ENCODE peak calls at places on chromosomes 11 and 22, in ten cellular contexts. Q is HFF-Myc, R is fibroblast of lung, L is HepG2, P is fibroblast of pulmonary artery, D is right atrium auricular region, I is tibial artery, S is epithelial cell of esophagus, T is lower lobe of right lung, B is brain microvascular endothelial cell. O is an unnamed sample.

GRCh38 chr11:19605500-19606371 is 106.9 kb upstream of the NAV2 start:
- DNase-seq in S (no peak), D (no peak), R (peak), T (no peak), I (peak), Q (no peak), B (no peak), L (no peak), P (peak), O (peak)

GRCh38 chr11:31882951-31883392 is 71.8 kb upstream of the PAX6 start:
- DNase-seq in S (no peak), R (no peak), B (peak), D (no peak), I (no peak), Q (no peak), L (no peak), P (no peak), T (no peak), O (no peak)

GRCh38 chr11:134043821-134044420 is 25.0 kb upstream of the JAM3 start:
- DNase-seq in S (no peak), T (no peak), Q (no peak), L (no peak), B (no peak), I (no peak), R (no peak), P (no peak), D (no peak), O (no peak)

GRCh38 chr11:11724994-11725393 is 103.2 kb upstream of the GALNT18 start:
- DNase-seq in P (no peak), B (no peak), S (peak), L (no peak), I (no peak), T (no peak), Q (no peak), D (no peak), R (no peak), O (no peak)

GRCh38 chr22:42461511-42461910 is 29.3 kb upstream of the NFAM1 start:
- DNase-seq in B (no peak), D (no peak), L (no peak), P (no peak), Q (no peak), S (no peak), R (no peak), T (no peak), I (no peak), O (no peak)

GRCh38 chr11:74535371-74536118 is 42.0 kb upstream of the LIPT2 start:
- DNase-seq in R (no peak), Q (no peak), L (no peak), D (no peak), I (no peak), P (peak), T (no peak), B (no peak), S (no peak), O (no peak)

GRCh38 chr11:44036811-44037657 is 10.7 kb upstream of the ACCSL start:
- DNase-seq in Q (peak), B (peak), T (peak), D (peak), P (peak), R (peak), I (peak), S (peak), L (peak), O (peak)

GRCh38 chr11:69711824-69712801 is 8.3 kb upstream of the FGF19 start:
- DNase-seq in P (no peak), S (no peak), Q (no peak), D (no peak), T (no peak), B (no peak), L (no peak), I (no peak), R (no peak), O (no peak)

GRCh38 chr11:29184939-29185890 is 831.6 kb downstream of the KCNA4 start:
- DNase-seq in Q (peak), L (no peak), D (no peak), S (peak), B (peak), P (peak), R (peak), I (no peak), T (no peak), O (peak)

GRCh38 chr22:41650229-41650628 is 29.1 kb downstream of the XRCC6 start:
- DNase-seq in B (no peak), P (no peak), Q (no peak), S (no peak), L (no peak), D (no peak), T (no peak), R (no peak), I (no peak), O (no peak)

GRCh38 chr11:14308114-14308896 is 50.7 kb downstream of the RRAS2 start:
- DNase-seq in P (peak), D (no peak), L (peak), S (peak), I (no peak), Q (peak), R (peak), T (no peak), B (peak), O (peak)

GRCh38 chr11:28107331-28107725 is 628 bp downstream of the KIF18A start:
- DNase-seq in S (peak), R (no peak), I (no peak), T (no peak), P (no peak), Q (no peak), B (peak), D (no peak), L (peak), O (no peak)

GRCh38 chr11:6932150-6932549 is 5.9 kb downstream of the ZNF215 start:
- DNase-seq in L (no peak), R (no peak), T (no peak), P (no peak), D (no peak), Q (no peak), S (no peak), B (no peak), I (no peak), O (no peak)

GRCh38 chr11:82546556-82547162 is 187.0 kb downstream of the FAM181B start:
- DNase-seq in B (no peak), L (no peak), T (no peak), P (no peak), S (peak), R (no peak), I (no peak), Q (no peak), D (no peak), O (no peak)

GRCh38 chr11:10309163-10310093 is 4.6 kb downstream of the ADM start:
- DNase-seq in L (peak), R (peak), S (peak), Q (no peak), B (peak), I (peak), P (peak), D (peak), T (peak), O (no peak)

GRCh38 chr11:115548878-115549528 is 44.8 kb upstream of the CADM1 start:
- DNase-seq in I (no peak), D (no peak), P (no peak), T (no peak), L (peak), S (no peak), R (no peak), Q (no peak), B (no peak), O (no peak)

GRCh38 chr11:73838443-73839122 is 38.1 kb downstream of the COA4 start:
- DNase-seq in D (no peak), B (peak), P (peak), Q (no peak), I (no peak), R (peak), T (no peak), L (no peak), S (no peak), O (no peak)

GRCh38 chr22:39135092-39135896 is 17.2 kb downstream of the CBX7 start:
- DNase-seq in P (peak), L (peak), Q (no peak), S (peak), T (no peak), B (peak), I (no peak), D (no peak), R (peak), O (peak)

GRCh38 chr11:20310137-20310536 is 53.4 kb upstream of the HTATIP2 start:
- DNase-seq in B (peak), P (no peak), D (no peak), S (no peak), T (no peak), I (no peak), R (no peak), Q (no peak), L (no peak), O (no peak)

GRCh38 chr11:41522391-41522790 is 62.9 kb upstream of the LRRC4C start:
- DNase-seq in I (no peak), P (peak), L (no peak), D (no peak), S (no peak), Q (no peak), T (no peak), R (no peak), B (peak), O (no peak)

GRCh38 chr11:62545437-62546243 is 966 bp downstream of the AHNAK start:
- DNase-seq in D (peak), L (peak), B (peak), P (peak), T (peak), S (peak), R (peak), Q (peak), I (peak), O (peak)

GRCh38 chr11:35735903-35736302 is 73.3 kb downstream of the TRIM44 start:
- DNase-seq in T (no peak), P (peak), R (no peak), L (no peak), D (no peak), B (no peak), I (no peak), S (no peak), Q (no peak), O (no peak)

GRCh38 chr22:30375312-30375849 is 11.8 kb downstream of the RNF215 start:
- DNase-seq in R (no peak), P (no peak), T (no peak), Q (no peak), I (no peak), B (no peak), S (no peak), D (no peak), L (no peak), O (no peak)

GRCh38 chr11:33564856-33565453 is 135.7 kb downstream of the C11orf91 start:
- DNase-seq in D (no peak), R (no peak), P (no peak), B (no peak), L (no peak), T (no peak), S (no peak), I (no peak), Q (no peak), O (no peak)

GRCh38 chr11:71935338-71935925 is 6.6 kb downstream of the RNF121 start:
- DNase-seq in P (no peak), I (no peak), R (no peak), B (no peak), Q (no peak), L (no peak), D (no peak), T (no peak), S (no peak), O (no peak)

GRCh38 chr11:115642660-115643059 is 138.4 kb upstream of the CADM1 start:
- DNase-seq in Q (no peak), P (no peak), L (no peak), B (no peak), S (no peak), R (no peak), D (no peak), T (no peak), I (no peak), O (no peak)

GRCh38 chr11:101346591-101346990 is 217.0 kb upstream of the PGR start:
- DNase-seq in S (peak), T (no peak), I (no peak), B (peak), Q (no peak), P (peak), R (peak), L (no peak), D (no peak), O (peak)

GRCh38 chr11:118607401-118608267 is at the start of gene PHLDB1:
- DNase-seq in B (peak), D (peak), L (peak), I (peak), P (peak), S (peak), Q (no peak), T (peak), R (peak), O (peak)

GRCh38 chr11:6320411-6321207 is at the start of gene CAVIN3:
- DNase-seq in S (peak), D (peak), B (peak), T (peak), P (peak), R (peak), Q (no peak), L (no peak), I (peak), O (peak)

GRCh38 chr11:4032097-4032496 is 62.5 kb upstream of the RRM1 start:
- DNase-seq in T (peak), Q (no peak), I (no peak), P (no peak), S (no peak), B (no peak), R (no peak), D (no peak), L (no peak), O (no peak)

GRCh38 chr11:31620434-31620833 is 110.9 kb downstream of the ELP4 start:
- DNase-seq in D (no peak), S (peak), I (no peak), L (no peak), P (no peak), B (no peak), T (no peak), R (no peak), Q (no peak), O (no peak)

GRCh38 chr11:9176550-9176949 is 85.2 kb upstream of the SCUBE2 start:
- DNase-seq in R (no peak), I (no peak), B (no peak), L (no peak), P (no peak), S (no peak), D (no peak), Q (no peak), T (no peak), O (peak)

GRCh38 chr11:104830080-104830479 is 68.2 kb downstream of the CASP12 start:
- DNase-seq in P (peak), D (no peak), I (no peak), R (peak), Q (no peak), B (peak), T (no peak), L (no peak), S (peak), O (peak)

GRCh38 chr11:131897247-131897646 is 526.8 kb downstream of the NTM start:
- DNase-seq in B (no peak), P (no peak), L (no peak), T (no peak), S (peak), I (no peak), R (no peak), D (no peak), Q (no peak), O (no peak)

GRCh38 chr22:48574776-48575566 is 1252.7 kb downstream of the BRD1 start:
- DNase-seq in Q (no peak), S (no peak), I (no peak), T (peak), R (peak), P (peak), D (no peak), L (peak), B (no peak), O (peak)

GRCh38 chr11:75524576-75525432 is 937 bp downstream of the GDPD5 start:
- DNase-seq in S (no peak), P (no peak), T (no peak), D (no peak), Q (no peak), L (no peak), I (no peak), B (no peak), R (no peak), O (no peak)

GRCh38 chr11:117809236-117810055 is 12.4 kb upstream of the DSCAML1 start:
- DNase-seq in S (peak), I (peak), B (peak), R (no peak), L (no peak), D (peak), T (peak), Q (no peak), P (peak), O (no peak)

GRCh38 chr11:85196955-85197354 is 430.2 kb downstream of the DLG2 start:
- DNase-seq in I (no peak), P (no peak), R (no peak), L (no peak), D (no peak), S (no peak), T (no peak), B (no peak), Q (no peak), O (no peak)

GRCh38 chr11:126963603-126964353 is 36.8 kb downstream of the KIRREL3 start:
- DNase-seq in L (no peak), T (no peak), R (no peak), I (no peak), S (peak), Q (no peak), B (no peak), P (no peak), D (no peak), O (peak)
- H3K4me3 ChIP-seq in L (no peak), T (no peak), R (no peak), I (no peak), S (no peak), Q (no peak), B (no peak), P (no peak), D (no peak), O (no peak)

DNA sequence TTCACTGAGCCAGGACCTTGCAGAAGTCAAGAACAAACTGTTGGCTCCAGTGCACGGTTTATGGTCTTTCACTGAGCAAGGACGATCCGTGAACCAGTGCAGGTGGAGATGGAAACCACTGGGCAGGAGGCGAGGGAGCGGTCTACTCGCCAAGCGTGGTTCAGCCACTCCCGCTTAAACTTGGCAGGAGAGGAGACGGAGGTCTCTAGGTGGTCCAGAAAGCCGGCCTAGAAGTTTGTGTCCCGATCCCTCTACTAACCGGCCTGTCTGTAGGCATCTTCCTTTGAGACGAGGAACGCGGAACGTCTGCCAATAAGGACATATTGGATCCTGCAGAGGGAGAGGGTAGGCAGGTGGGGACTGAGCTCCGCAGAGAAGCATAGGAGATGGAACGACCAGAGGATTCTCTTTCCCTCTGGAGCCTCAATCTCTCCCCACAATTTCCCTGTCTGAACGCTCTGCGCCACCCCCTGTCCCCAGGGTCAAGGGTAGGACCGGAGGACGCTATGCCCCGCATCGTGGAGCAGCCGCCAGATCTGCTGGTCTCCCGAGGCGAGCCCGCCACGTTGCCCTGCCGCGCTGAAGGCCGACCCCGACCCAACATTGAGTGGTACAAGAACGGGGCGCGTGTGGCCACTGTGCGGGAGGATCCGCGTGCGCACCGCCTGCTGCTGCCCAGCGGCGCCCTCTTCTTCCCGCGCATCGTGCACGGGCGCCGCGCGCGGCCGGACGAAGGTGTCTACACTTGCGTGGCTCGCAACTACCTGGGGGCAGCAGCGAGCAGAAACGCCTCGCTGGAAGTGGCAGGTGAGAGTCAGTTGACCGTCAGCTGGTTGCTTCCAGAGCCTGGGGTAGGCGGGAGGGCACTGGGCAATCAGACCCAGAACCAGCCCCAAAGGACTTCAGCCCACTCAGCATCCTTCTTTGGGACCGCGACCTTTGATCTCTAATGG is 3.4 kb downstream of the ROBO3 start:
- DNase-seq in D (no peak), T (no peak), Q (no peak), B (no peak), L (no peak), S (no peak), I (no peak), R (no peak), P (no peak), O (no peak)
- TF ChIP-seq CTCF in D (no peak), T (no peak), Q (no peak), B (no peak), L (peak), S (peak), I (no peak), R (no peak), P (no peak), O (no peak)

GRCh38 chr11:2267306-2267861 is 3.0 kb downstream of the ASCL2 start:
- DNase-seq in R (no peak), D (peak), Q (no peak), L (no peak), T (no peak), I (no peak), S (no peak), B (no peak), P (no peak), O (no peak)

GRCh38 chr11:2266586-2267305 is 3.6 kb downstream of the ASCL2 start:
- DNase-seq in R (no peak), I (no peak), T (no peak), Q (no peak), B (no peak), L (no peak), P (no peak), D (peak), S (no peak), O (no peak)

GRCh38 chr11:2268911-2269600 is 1.3 kb downstream of the ASCL2 start:
- DNase-seq in Q (no peak), P (peak), I (peak), T (peak), D (peak), S (peak), L (peak), R (peak), B (no peak), O (peak)

GRCh38 chr11:2269601-2270321 is 627 bp downstream of the ASCL2 start:
- DNase-seq in B (no peak), R (peak), S (peak), T (peak), D (peak), L (no peak), I (no peak), P (peak), Q (peak), O (peak)

GRCh38 chr11:2267871-2268825 is 2.2 kb downstream of the ASCL2 start:
- DNase-seq in S (no peak), P (no peak), R (no peak), T (no peak), Q (no peak), I (no peak), D (peak), L (no peak), B (no peak), O (no peak)
- H3K4me3 ChIP-seq in S (peak), P (no peak), R (no peak), T (peak), Q (no peak), I (no peak), D (peak), L (peak), B (no peak), O (no peak)

GRCh38 chr11:68020575-68020974 is 9.9 kb upstream of the NDUFS8 start:
- DNase-seq in B (no peak), L (no peak), D (no peak), T (peak), I (no peak), R (peak), Q (no peak), S (no peak), P (peak), O (no peak)
- TF ChIP-seq CTCF in B (peak), L (peak), D (no peak), T (peak), I (no peak), R (peak), Q (peak), S (peak), P (peak), O (peak)

DNA sequence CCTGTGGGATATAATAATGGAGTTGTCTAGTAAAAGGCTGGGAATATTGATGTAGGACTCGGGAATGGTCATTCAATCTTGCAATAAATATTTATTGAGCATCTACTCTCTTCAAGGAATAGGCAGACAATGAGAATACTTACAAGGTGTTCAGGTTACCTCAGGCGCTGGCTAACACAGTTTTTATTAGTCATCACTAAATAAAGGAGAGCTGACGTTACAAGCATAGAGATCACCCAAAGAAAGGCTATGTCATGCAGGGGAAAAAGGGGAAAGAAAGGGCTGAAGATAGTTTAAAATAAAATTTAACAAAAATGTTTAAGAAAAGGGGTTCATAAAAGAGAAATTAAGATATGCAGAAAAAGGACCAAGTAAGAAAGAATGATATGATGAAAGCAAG is 15.8 kb upstream of the CTSC start:
- DNase-seq in R (no peak), P (no peak), I (no peak), B (no peak), L (no peak), T (no peak), D (no peak), S (peak), Q (no peak), O (no peak)
- H3K4me3 ChIP-seq in R (no peak), P (no peak), I (no peak), B (no peak), L (no peak), T (no peak), D (no peak), S (no peak), Q (no peak), O (no peak)

DNA sequence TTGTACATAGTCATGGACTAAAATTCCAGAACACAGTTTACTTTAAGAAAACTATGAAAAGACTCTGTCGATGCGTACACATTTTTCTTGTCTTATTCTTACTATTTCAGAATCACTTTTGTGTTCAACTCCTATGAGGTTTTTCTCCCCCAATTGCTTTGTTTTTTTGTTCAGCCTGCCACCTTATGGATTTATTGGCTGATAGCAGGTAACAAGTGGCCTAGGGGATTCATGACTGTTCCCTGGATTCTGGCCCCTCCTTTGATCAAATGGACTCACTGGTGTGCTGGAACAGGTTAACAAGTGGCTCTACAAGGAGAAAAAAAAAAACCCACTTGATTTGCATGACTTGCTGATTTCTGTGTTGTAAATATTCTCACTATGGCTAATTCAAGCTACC is 10.6 kb downstream of the MMP20 start:
- DNase-seq in I (no peak), L (no peak), P (no peak), R (no peak), S (no peak), B (no peak), D (no peak), Q (no peak), T (no peak), O (no peak)
- TF ChIP-seq CTCF in I (no peak), L (peak), P (no peak), R (no peak), S (peak), B (no peak), D (no peak), Q (peak), T (no peak), O (no peak)